ENCODE peak calls at places on chromosome 16, in seven cellular contexts. Q is fibroblast of villous mesenchyme, H is AG09309, A is RPMI8226, I is memory B cell, R is activated T-helper 1 cell treated with Interleukin-2 at 50 U/mL for 16 hours, E is GM04503. L is an unnamed sample.

GRCh38 chr16:50338371-50339231 is 30.2 kb downstream of the BRD7 start:
- DNase-seq in A (no peak), H (no peak), R (no peak), Q (peak), I (no peak), E (no peak), L (no peak)

GRCh38 chr16:11876306-11876705 is 25.0 kb upstream of the RSL1D1 start:
- DNase-seq in E (no peak), H (no peak), A (no peak), R (no peak), Q (no peak), I (no peak), L (no peak)

GRCh38 chr16:49598386-49599170 is 225.0 kb downstream of the C16orf78 start:
- DNase-seq in I (no peak), E (no peak), A (no peak), Q (no peak), H (no peak), R (no peak), L (no peak)

GRCh38 chr16:70688266-70688742 is 2.5 kb upstream of the MTSS2 start:
- DNase-seq in R (no peak), E (no peak), I (no peak), H (no peak), A (no peak), Q (peak), L (no peak)

GRCh38 chr16:89094252-89094901 is 725 bp downstream of the ACSF3 start:
- DNase-seq in H (no peak), Q (peak), I (no peak), R (no peak), A (peak), E (no peak), L (no peak)

GRCh38 chr16:57091200-57091989 is 988 bp upstream of the CPNE2 start:
- DNase-seq in E (no peak), A (no peak), R (no peak), Q (no peak), H (no peak), I (no peak), L (no peak)

GRCh38 chr16:23874613-23875294 is 39.0 kb downstream of the PRKCB start:
- DNase-seq in I (no peak), H (no peak), E (no peak), R (no peak), Q (no peak), A (no peak), L (no peak)

GRCh38 chr16:84514874-84515835 is 10.7 kb upstream of the MEAK7 start:
- DNase-seq in R (peak), E (no peak), H (no peak), I (peak), Q (no peak), A (peak), L (no peak)

GRCh38 chr16:30065943-30066881 is 652 bp downstream of the ALDOA start:
- DNase-seq in H (no peak), R (no peak), I (no peak), E (no peak), A (peak), Q (peak), L (no peak)

L was measured in BJ.